ENCODE peak calls at places on chromosomes 16 and 17, in four cellular contexts. A, J, L and O are unnamed samples.

GRCh38 chr16:71249399-71249798 is 18.9 kb upstream of the HYDIN start:
- DNase-seq in J (no peak), A (no peak), L (no peak), O (no peak)

GRCh38 chr16:64981568-64982281 is 140.1 kb downstream of the CDH11 start:
- DNase-seq in L (no peak), A (no peak), J (no peak), O (no peak)

GRCh38 chr17:2695961-2696760 is 15.4 kb downstream of the CLUH start:
- DNase-seq in L (no peak), J (no peak), A (no peak), O (no peak)

GRCh38 chr16:56269824-56270684 is 78.8 kb downstream of the GNAO1 start:
- DNase-seq in A (no peak), J (peak), L (no peak), O (no peak)

GRCh38 chr17:58330997-58331814 is 2.6 kb upstream of the TSPOAP1 start:
- DNase-seq in A (peak), J (no peak), L (no peak), O (no peak)

GRCh38 chr16:27633221-27633620 is 83.3 kb downstream of the KATNIP start:
- DNase-seq in J (no peak), A (no peak), L (no peak), O (no peak)

GRCh38 chr17:35416659-35417058 is 15.6 kb downstream of the SLFN12 start:
- DNase-seq in A (no peak), J (no peak), L (no peak), O (no peak)

GRCh38 chr17:59154721-59155438 is at the start of gene SKA2:
- DNase-seq in L (peak), A (peak), J (peak), O (peak)

GRCh38 chr17:34584805-34585416 is 5.5 kb downstream of the TMEM132E start:
- DNase-seq in J (peak), L (no peak), A (no peak), O (no peak)

GRCh38 chr17:73234746-73235145 is 26.9 kb downstream of the CPSF4L start:
- DNase-seq in L (no peak), A (no peak), J (no peak), O (no peak)

GRCh38 chr17:17305282-17305801 is 2.2 kb downstream of the NT5M start:
- DNase-seq in A (peak), J (no peak), L (no peak), O (no peak)

GRCh38 chr16:85571563-85571812 is 41.6 kb upstream of the GSE1 start:
- DNase-seq in L (no peak), A (no peak), J (no peak), O (no peak)

GRCh38 chr17:81813371-81813684 is 9.4 kb downstream of the GCGR start:
- DNase-seq in J (no peak), A (no peak), L (no peak), O (no peak)

GRCh38 chr17:82108999-82109480 is 11.0 kb upstream of the FASN start:
- DNase-seq in A (no peak), L (no peak), J (no peak), O (no peak)

GRCh38 chr16:27326738-27327585 is 13.2 kb downstream of the IL4R start:
- DNase-seq in A (peak), L (no peak), J (peak), O (peak)

GRCh38 chr16:57191056-57191536 is 5.0 kb downstream of the RSPRY1 start:
- DNase-seq in A (no peak), J (peak), L (no peak), O (no peak)

GRCh38 chr16:19884021-19884485 is 595 bp downstream of the GPRC5B start:
- DNase-seq in J (peak), A (no peak), L (no peak), O (no peak)